ENCODE peak calls at places on chromosomes 13 and 19, in five cellular contexts. One of them, this sample, is unnamed. For H3K4me1, the result is how much of the 10 kb centered on the place peaks cover.

GRCh38 chr19:18895038-18895827 is 725 bp downstream of the CERS1 start:
- DNase-seq in tibial artery: peak
- DNase-seq in ascending aorta: no peak
- DNase-seq in mammary epithelial cell: peak
- DNase-seq in left lung: no peak
- DNase-seq in this sample: no peak

GRCh38 chr19:33982706-33983105 is 186.0 kb downstream of the KCTD15 start:
- DNase-seq in left lung: no peak
- DNase-seq in ascending aorta: no peak
- DNase-seq in tibial artery: no peak
- DNase-seq in mammary epithelial cell: no peak
- DNase-seq in this sample: no peak

GRCh38 chr19:35592226-35592625 is 6.3 kb downstream of the PMIS2 start:
- DNase-seq in left lung: no peak
- DNase-seq in ascending aorta: no peak
- DNase-seq in tibial artery: no peak
- DNase-seq in mammary epithelial cell: peak
- DNase-seq in this sample: no peak

GRCh38 chr19:13995878-13996765 is 10.0 kb downstream of the RFX1 start:
- DNase-seq in ascending aorta: no peak
- DNase-seq in left lung: peak
- DNase-seq in mammary epithelial cell: no peak
- DNase-seq in tibial artery: no peak
- DNase-seq in this sample: no peak

GRCh38 chr13:32022292-32022691 is 9.3 kb upstream of the FRY start:
- DNase-seq in ascending aorta: no peak
- DNase-seq in tibial artery: no peak
- DNase-seq in left lung: no peak
- DNase-seq in mammary epithelial cell: no peak
- DNase-seq in this sample: no peak

GRCh38 chr19:39212377-39212742 is 8.3 kb upstream of the SYCN start:
- DNase-seq in left lung: peak
- DNase-seq in ascending aorta: no peak
- DNase-seq in mammary epithelial cell: no peak
- DNase-seq in tibial artery: no peak
- DNase-seq in this sample: no peak

GRCh38 chr13:107937841-107938240 is 277.5 kb downstream of the LIG4 start:
- DNase-seq in ascending aorta: no peak
- DNase-seq in mammary epithelial cell: no peak
- DNase-seq in tibial artery: no peak
- DNase-seq in left lung: no peak
- DNase-seq in this sample: no peak

GRCh38 chr13:93249918-93250306 is 23.3 kb downstream of the GPC6 start:
- DNase-seq in left lung: no peak
- DNase-seq in ascending aorta: no peak
- DNase-seq in tibial artery: no peak
- DNase-seq in mammary epithelial cell: no peak
- DNase-seq in this sample: no peak

GRCh38 chr13:80441968-80442367 is 101.0 kb upstream of the SPRY2 start:
- DNase-seq in mammary epithelial cell: no peak
- DNase-seq in left lung: no peak
- DNase-seq in tibial artery: no peak
- DNase-seq in ascending aorta: no peak
- DNase-seq in this sample: no peak

GRCh38 chr13:35664747-35665146 is 188.3 kb upstream of the MAB21L1 start:
- DNase-seq in left lung: no peak
- DNase-seq in ascending aorta: no peak
- DNase-seq in mammary epithelial cell: no peak
- DNase-seq in tibial artery: no peak
- DNase-seq in this sample: no peak

GRCh38 chr13:25276748-25277147 is 10.5 kb downstream of the MTMR6 start:
- DNase-seq in tibial artery: no peak
- DNase-seq in ascending aorta: no peak
- DNase-seq in mammary epithelial cell: peak
- DNase-seq in left lung: no peak
- DNase-seq in this sample: no peak

GRCh38 chr13:74778946-74779345 is 644.7 kb upstream of the KLF12 start:
- DNase-seq in ascending aorta: no peak
- DNase-seq in tibial artery: no peak
- DNase-seq in left lung: no peak
- DNase-seq in mammary epithelial cell: no peak
- DNase-seq in this sample: no peak

GRCh38 chr13:45003417-45003816 is 14.1 kb downstream of the GPALPP1 start:
- DNase-seq in tibial artery: no peak
- DNase-seq in left lung: no peak
- DNase-seq in mammary epithelial cell: no peak
- DNase-seq in ascending aorta: no peak
- DNase-seq in this sample: no peak

DNA sequence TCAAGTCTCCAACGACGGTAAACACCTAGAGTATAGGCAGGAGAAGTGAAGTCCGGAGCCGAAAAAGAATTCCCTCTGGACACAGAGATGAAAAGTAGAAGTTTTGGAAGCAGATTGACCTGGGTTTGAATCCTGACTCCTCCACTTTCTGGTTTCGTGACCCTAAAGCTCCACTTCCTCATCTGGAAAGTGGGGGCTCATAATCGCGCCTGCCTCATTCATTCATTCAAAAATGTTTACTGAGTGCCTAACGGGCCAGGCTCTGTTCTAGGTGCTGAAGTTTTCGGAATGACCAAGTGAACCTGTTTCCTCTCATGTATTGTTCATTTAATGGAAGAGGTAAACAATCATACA is 7.1 kb upstream of the EML2 start:
- DNase-seq in mammary epithelial cell: no peak
- DNase-seq in left lung: no peak
- DNase-seq in tibial artery: no peak
- DNase-seq in ascending aorta: no peak
- DNase-seq in this sample: no peak
- H3K4me3 ChIP-seq in mammary epithelial cell: no peak
- H3K4me3 ChIP-seq in left lung: peak
- H3K4me3 ChIP-seq in tibial artery: no peak
- H3K4me3 ChIP-seq in ascending aorta: peak
- H3K4me3 ChIP-seq in this sample: peak

GRCh38 chr13:113597386-113598080 is 13.0 kb downstream of the TFDP1 start:
- DNase-seq in tibial artery: peak
- DNase-seq in mammary epithelial cell: no peak
- DNase-seq in left lung: peak
- DNase-seq in ascending aorta: peak
- DNase-seq in this sample: peak
- H3K4me1 ChIP-seq in tibial artery: under half
- H3K4me1 ChIP-seq in mammary epithelial cell: under half
- H3K4me1 ChIP-seq in left lung: under half
- H3K4me1 ChIP-seq in ascending aorta: under half
- H3K4me1 ChIP-seq in this sample: under half

GRCh38 chr19:47275866-47276461 is 1.3 kb downstream of the INAFM1 start:
- DNase-seq in ascending aorta: peak
- DNase-seq in left lung: no peak
- DNase-seq in tibial artery: peak
- DNase-seq in mammary epithelial cell: no peak
- DNase-seq in this sample: peak

GRCh38 chr19:47273313-47274070 is 1.2 kb upstream of the INAFM1 start:
- DNase-seq in left lung: peak
- DNase-seq in tibial artery: peak
- DNase-seq in ascending aorta: peak
- DNase-seq in mammary epithelial cell: peak
- DNase-seq in this sample: peak

GRCh38 chr19:47274891-47275865 is 493 bp downstream of the INAFM1 start:
- DNase-seq in tibial artery: peak
- DNase-seq in mammary epithelial cell: no peak
- DNase-seq in ascending aorta: peak
- DNase-seq in left lung: no peak
- DNase-seq in this sample: peak

GRCh38 chr19:47272448-47273312 is 2.0 kb upstream of the INAFM1 start:
- DNase-seq in mammary epithelial cell: no peak
- DNase-seq in left lung: peak
- DNase-seq in tibial artery: peak
- DNase-seq in ascending aorta: peak
- DNase-seq in this sample: peak

DNA sequence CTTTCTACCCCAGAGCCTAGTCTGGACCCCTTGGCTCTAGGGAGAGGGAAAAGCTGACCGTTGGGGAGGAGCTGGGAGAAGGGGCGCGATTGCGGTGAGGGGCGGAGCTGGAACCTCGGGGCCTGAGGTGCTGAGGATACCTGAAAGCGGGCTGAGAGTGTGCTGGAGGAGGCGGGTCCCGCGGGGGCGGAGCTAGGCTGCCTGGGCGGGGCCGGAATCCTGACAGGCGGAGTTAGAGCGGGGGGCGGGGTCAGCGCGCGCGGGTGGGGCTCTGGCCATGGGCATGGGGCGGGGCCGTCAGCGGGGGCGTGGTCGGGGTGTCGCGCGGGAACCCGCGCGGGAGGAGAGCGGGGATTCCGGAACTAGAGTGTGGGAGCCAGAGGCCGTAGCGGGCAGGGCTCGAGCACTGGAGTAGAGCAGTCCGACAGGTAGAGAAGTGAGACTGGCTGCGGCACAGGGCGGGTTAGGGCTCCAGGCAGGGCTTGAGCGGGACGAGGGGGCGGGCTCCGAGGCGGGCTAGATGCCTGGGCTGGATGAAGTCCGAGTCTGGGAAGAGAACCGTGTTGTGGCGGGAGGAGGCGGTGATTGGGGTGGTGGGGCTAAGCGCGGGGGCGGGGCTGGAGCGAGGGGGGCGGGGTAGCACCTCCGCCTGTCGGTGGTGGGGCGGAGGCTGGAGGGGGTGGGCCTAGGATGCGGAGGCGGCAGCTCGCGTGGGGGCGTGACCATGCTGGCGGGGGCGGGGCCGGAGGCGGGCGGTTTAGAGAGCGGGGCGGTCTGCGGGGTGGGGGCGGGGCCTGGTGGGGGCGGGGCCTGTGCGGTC is at the start of gene INAFM1:
- DNase-seq in left lung: peak
- DNase-seq in tibial artery: peak
- DNase-seq in mammary epithelial cell: peak
- DNase-seq in ascending aorta: peak
- DNase-seq in this sample: peak
- H3K4me3 ChIP-seq in left lung: peak
- H3K4me3 ChIP-seq in tibial artery: peak
- H3K4me3 ChIP-seq in mammary epithelial cell: peak
- H3K4me3 ChIP-seq in ascending aorta: peak
- H3K4me3 ChIP-seq in this sample: peak

GRCh38 chr19:3406571-3407111 is 40.3 kb downstream of the NFIC start:
- DNase-seq in mammary epithelial cell: no peak
- DNase-seq in left lung: no peak
- DNase-seq in ascending aorta: no peak
- DNase-seq in tibial artery: no peak
- DNase-seq in this sample: no peak
- H3K4me1 ChIP-seq in mammary epithelial cell: under half
- H3K4me1 ChIP-seq in left lung: under half
- H3K4me1 ChIP-seq in ascending aorta: under half
- H3K4me1 ChIP-seq in tibial artery: half or more
- H3K4me1 ChIP-seq in this sample: half or more

GRCh38 chr19:44754743-44755066 is 6.2 kb downstream of the BCL3 start:
- DNase-seq in tibial artery: no peak
- DNase-seq in left lung: no peak
- DNase-seq in ascending aorta: no peak
- DNase-seq in mammary epithelial cell: no peak
- DNase-seq in this sample: no peak
- H3K4me3 ChIP-seq in tibial artery: peak
- H3K4me3 ChIP-seq in left lung: peak
- H3K4me3 ChIP-seq in ascending aorta: peak
- H3K4me3 ChIP-seq in mammary epithelial cell: no peak
- H3K4me3 ChIP-seq in this sample: no peak

DNA sequence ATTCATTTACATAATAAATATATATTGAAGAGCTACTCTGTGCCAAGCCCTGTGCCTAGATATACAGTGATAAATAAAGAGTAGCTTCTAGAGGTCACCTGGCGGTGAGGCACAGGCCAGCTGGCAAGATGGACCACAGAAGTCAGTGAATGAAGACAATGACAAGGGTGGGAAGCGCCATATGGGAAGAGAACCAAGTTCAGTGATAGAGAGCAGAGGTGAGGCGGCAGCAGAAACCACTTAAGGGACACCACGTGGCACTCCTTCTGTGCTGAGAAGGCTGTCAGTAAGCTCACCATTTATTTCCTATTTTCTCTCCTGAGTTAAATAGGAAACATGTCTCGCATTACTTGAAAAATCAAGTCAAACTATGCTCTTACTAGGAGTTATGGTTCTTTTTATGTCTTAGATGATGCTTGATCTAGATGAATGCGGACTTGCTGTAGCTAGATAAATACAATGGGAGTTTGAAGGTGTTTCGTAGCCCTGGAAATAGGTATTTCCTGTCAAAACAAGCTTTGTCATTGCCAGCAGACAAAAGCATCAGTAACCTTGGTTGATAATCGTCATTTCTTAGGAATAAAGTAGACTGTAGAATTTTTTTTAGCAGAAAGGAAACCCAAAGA is 17.8 kb downstream of the ALOX5AP start:
- DNase-seq in ascending aorta: no peak
- DNase-seq in left lung: no peak
- DNase-seq in mammary epithelial cell: no peak
- DNase-seq in tibial artery: no peak
- DNase-seq in this sample: no peak
- H3K4me1 ChIP-seq in ascending aorta: under half
- H3K4me1 ChIP-seq in left lung: under half
- H3K4me1 ChIP-seq in mammary epithelial cell: under half
- H3K4me1 ChIP-seq in tibial artery: under half
- H3K4me1 ChIP-seq in this sample: under half

GRCh38 chr13:100247937-100248336 is 159.0 kb downstream of the PCCA start:
- DNase-seq in mammary epithelial cell: no peak
- DNase-seq in left lung: no peak
- DNase-seq in tibial artery: no peak
- DNase-seq in ascending aorta: no peak
- DNase-seq in this sample: no peak
- H3K4me3 ChIP-seq in mammary epithelial cell: no peak
- H3K4me3 ChIP-seq in left lung: no peak
- H3K4me3 ChIP-seq in tibial artery: no peak
- H3K4me3 ChIP-seq in ascending aorta: no peak
- H3K4me3 ChIP-seq in this sample: no peak

GRCh38 chr19:46935066-46935663 is 74.4 kb downstream of the ARHGAP35 start:
- DNase-seq in ascending aorta: no peak
- DNase-seq in tibial artery: no peak
- DNase-seq in mammary epithelial cell: no peak
- DNase-seq in left lung: no peak
- DNase-seq in this sample: no peak
- H3K4me1 ChIP-seq in ascending aorta: under half
- H3K4me1 ChIP-seq in tibial artery: half or more
- H3K4me1 ChIP-seq in mammary epithelial cell: under half
- H3K4me1 ChIP-seq in left lung: under half
- H3K4me1 ChIP-seq in this sample: under half

DNA sequence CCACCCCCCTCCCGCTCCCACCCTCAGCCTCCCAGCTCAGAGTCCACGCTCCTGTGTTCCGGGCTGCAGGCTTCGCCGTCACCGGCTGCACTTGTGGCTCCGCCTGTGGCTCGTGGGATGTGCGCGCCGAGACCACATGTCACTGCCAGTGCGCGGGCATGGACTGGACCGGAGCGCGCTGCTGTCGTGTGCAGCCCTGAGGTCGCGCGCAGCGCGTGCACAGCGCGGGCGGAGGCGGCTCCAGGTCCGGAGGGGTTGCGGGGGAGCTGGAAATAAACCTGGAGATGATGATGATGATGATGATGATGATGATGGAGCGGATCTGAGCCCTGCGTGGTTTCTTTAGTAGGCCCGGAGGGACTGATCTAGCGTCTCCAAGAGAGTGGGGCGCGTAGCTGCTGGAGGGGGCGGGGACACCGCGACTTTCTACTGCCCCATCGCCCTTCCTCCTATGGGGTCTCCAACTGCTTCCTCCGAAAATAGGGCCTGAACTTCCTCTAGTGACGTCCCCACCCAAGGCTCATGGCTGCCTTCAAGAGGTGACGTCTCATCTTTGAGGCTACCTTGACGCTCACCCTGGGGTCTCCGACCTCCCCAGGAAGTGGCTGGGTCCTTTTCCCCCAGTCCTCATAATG is 1.4 kb downstream of the RETN start:
- DNase-seq in left lung: peak
- DNase-seq in mammary epithelial cell: no peak
- DNase-seq in ascending aorta: no peak
- DNase-seq in tibial artery: no peak
- DNase-seq in this sample: no peak
- H3K4me3 ChIP-seq in left lung: peak
- H3K4me3 ChIP-seq in mammary epithelial cell: no peak
- H3K4me3 ChIP-seq in ascending aorta: peak
- H3K4me3 ChIP-seq in tibial artery: no peak
- H3K4me3 ChIP-seq in this sample: no peak

This sample was measured in sigmoid colon.